ENCODE peak calls at places on chromosomes 16 and 17, in ten cellular contexts. One of them, this sample, is unnamed.

GRCh38 chr16:57128787-57129389 is 36.5 kb downstream of the CPNE2 start:
- DNase-seq in EL: no peak
- DNase-seq in Caki2: no peak
- DNase-seq in omental fat pad: no peak
- DNase-seq in heart left ventricle: no peak
- DNase-seq in GM23338: no peak
- DNase-seq in tibial artery: no peak
- DNase-seq in NCI-H1105: no peak
- DNase-seq in stimulated activated CD8-positive, alpha-beta memory T cell treated with anti-CD3 and anti-CD28 coated beads, Interleukin-4, amount 100 ng/mL, for 1 hour: no peak
- DNase-seq in lower leg skin: no peak
- DNase-seq in this sample: no peak

GRCh38 chr16:11183035-11183812 is 72.8 kb downstream of the SOCS1 start:
- DNase-seq in heart left ventricle: no peak
- DNase-seq in GM23338: peak
- DNase-seq in EL: no peak
- DNase-seq in omental fat pad: no peak
- DNase-seq in NCI-H1105: no peak
- DNase-seq in Caki2: no peak
- DNase-seq in stimulated activated CD8-positive, alpha-beta memory T cell treated with anti-CD3 and anti-CD28 coated beads, Interleukin-4, amount 100 ng/mL, for 1 hour: no peak
- DNase-seq in lower leg skin: no peak
- DNase-seq in tibial artery: no peak
- DNase-seq in this sample: no peak

GRCh38 chr16:79261461-79261860 is 339.1 kb downstream of the MAF start:
- DNase-seq in heart left ventricle: peak
- DNase-seq in omental fat pad: no peak
- DNase-seq in GM23338: peak
- DNase-seq in Caki2: peak
- DNase-seq in stimulated activated CD8-positive, alpha-beta memory T cell treated with anti-CD3 and anti-CD28 coated beads, Interleukin-4, amount 100 ng/mL, for 1 hour: no peak
- DNase-seq in tibial artery: no peak
- DNase-seq in lower leg skin: peak
- DNase-seq in NCI-H1105: no peak
- DNase-seq in EL: no peak
- DNase-seq in this sample: peak

GRCh38 chr17:1229354-1229890 is 40.8 kb upstream of the BHLHA9 start:
- DNase-seq in EL: peak
- DNase-seq in omental fat pad: no peak
- DNase-seq in GM23338: peak
- DNase-seq in NCI-H1105: no peak
- DNase-seq in lower leg skin: peak
- DNase-seq in Caki2: no peak
- DNase-seq in stimulated activated CD8-positive, alpha-beta memory T cell treated with anti-CD3 and anti-CD28 coated beads, Interleukin-4, amount 100 ng/mL, for 1 hour: no peak
- DNase-seq in heart left ventricle: peak
- DNase-seq in tibial artery: peak
- DNase-seq in this sample: peak

GRCh38 chr17:77317091-77317519 is 176.3 kb downstream of the SEC14L1 start:
- DNase-seq in stimulated activated CD8-positive, alpha-beta memory T cell treated with anti-CD3 and anti-CD28 coated beads, Interleukin-4, amount 100 ng/mL, for 1 hour: no peak
- DNase-seq in tibial artery: no peak
- DNase-seq in omental fat pad: no peak
- DNase-seq in EL: no peak
- DNase-seq in heart left ventricle: no peak
- DNase-seq in NCI-H1105: no peak
- DNase-seq in Caki2: peak
- DNase-seq in GM23338: no peak
- DNase-seq in lower leg skin: peak
- DNase-seq in this sample: no peak

GRCh38 chr17:80029235-80029974 is 6.3 kb downstream of the TBC1D16 start:
- DNase-seq in tibial artery: peak
- DNase-seq in Caki2: no peak
- DNase-seq in EL: peak
- DNase-seq in omental fat pad: peak
- DNase-seq in stimulated activated CD8-positive, alpha-beta memory T cell treated with anti-CD3 and anti-CD28 coated beads, Interleukin-4, amount 100 ng/mL, for 1 hour: no peak
- DNase-seq in lower leg skin: peak
- DNase-seq in GM23338: no peak
- DNase-seq in NCI-H1105: no peak
- DNase-seq in heart left ventricle: peak
- DNase-seq in this sample: no peak

GRCh38 chr17:65756760-65757159 is 195.3 kb upstream of the AXIN2 start:
- DNase-seq in GM23338: no peak
- DNase-seq in heart left ventricle: no peak
- DNase-seq in tibial artery: no peak
- DNase-seq in stimulated activated CD8-positive, alpha-beta memory T cell treated with anti-CD3 and anti-CD28 coated beads, Interleukin-4, amount 100 ng/mL, for 1 hour: no peak
- DNase-seq in omental fat pad: no peak
- DNase-seq in Caki2: no peak
- DNase-seq in lower leg skin: no peak
- DNase-seq in NCI-H1105: no peak
- DNase-seq in EL: peak
- DNase-seq in this sample: no peak

GRCh38 chr17:79819085-79819484 is 20.2 kb downstream of the CBX4 start:
- DNase-seq in GM23338: no peak
- DNase-seq in heart left ventricle: no peak
- DNase-seq in lower leg skin: no peak
- DNase-seq in NCI-H1105: no peak
- DNase-seq in Caki2: no peak
- DNase-seq in omental fat pad: no peak
- DNase-seq in stimulated activated CD8-positive, alpha-beta memory T cell treated with anti-CD3 and anti-CD28 coated beads, Interleukin-4, amount 100 ng/mL, for 1 hour: no peak
- DNase-seq in tibial artery: no peak
- DNase-seq in EL: no peak
- DNase-seq in this sample: no peak

GRCh38 chr16:50323335-50324011 is 45.3 kb downstream of the BRD7 start:
- DNase-seq in GM23338: no peak
- DNase-seq in tibial artery: no peak
- DNase-seq in heart left ventricle: no peak
- DNase-seq in NCI-H1105: peak
- DNase-seq in EL: peak
- DNase-seq in stimulated activated CD8-positive, alpha-beta memory T cell treated with anti-CD3 and anti-CD28 coated beads, Interleukin-4, amount 100 ng/mL, for 1 hour: no peak
- DNase-seq in omental fat pad: no peak
- DNase-seq in lower leg skin: no peak
- DNase-seq in Caki2: peak
- DNase-seq in this sample: no peak

GRCh38 chr16:4057439-4057877 is 58.8 kb downstream of the ADCY9 start:
- DNase-seq in EL: peak
- DNase-seq in Caki2: no peak
- DNase-seq in lower leg skin: no peak
- DNase-seq in heart left ventricle: no peak
- DNase-seq in GM23338: no peak
- DNase-seq in tibial artery: no peak
- DNase-seq in NCI-H1105: no peak
- DNase-seq in omental fat pad: no peak
- DNase-seq in stimulated activated CD8-positive, alpha-beta memory T cell treated with anti-CD3 and anti-CD28 coated beads, Interleukin-4, amount 100 ng/mL, for 1 hour: no peak
- DNase-seq in this sample: no peak

GRCh38 chr16:21608647-21609328 is 9.4 kb downstream of the METTL9 start:
- DNase-seq in Caki2: no peak
- DNase-seq in NCI-H1105: no peak
- DNase-seq in EL: no peak
- DNase-seq in GM23338: no peak
- DNase-seq in omental fat pad: no peak
- DNase-seq in stimulated activated CD8-positive, alpha-beta memory T cell treated with anti-CD3 and anti-CD28 coated beads, Interleukin-4, amount 100 ng/mL, for 1 hour: no peak
- DNase-seq in lower leg skin: no peak
- DNase-seq in tibial artery: no peak
- DNase-seq in heart left ventricle: no peak
- DNase-seq in this sample: peak

GRCh38 chr17:16407911-16408588 is 7.3 kb upstream of the TRPV2 start:
- DNase-seq in GM23338: peak
- DNase-seq in stimulated activated CD8-positive, alpha-beta memory T cell treated with anti-CD3 and anti-CD28 coated beads, Interleukin-4, amount 100 ng/mL, for 1 hour: no peak
- DNase-seq in NCI-H1105: peak
- DNase-seq in omental fat pad: peak
- DNase-seq in EL: peak
- DNase-seq in lower leg skin: no peak
- DNase-seq in tibial artery: peak
- DNase-seq in Caki2: no peak
- DNase-seq in heart left ventricle: peak
- DNase-seq in this sample: no peak

GRCh38 chr16:11595908-11596504 is 9.3 kb upstream of the LITAF start:
- DNase-seq in heart left ventricle: no peak
- DNase-seq in GM23338: no peak
- DNase-seq in tibial artery: no peak
- DNase-seq in EL: no peak
- DNase-seq in stimulated activated CD8-positive, alpha-beta memory T cell treated with anti-CD3 and anti-CD28 coated beads, Interleukin-4, amount 100 ng/mL, for 1 hour: no peak
- DNase-seq in Caki2: no peak
- DNase-seq in lower leg skin: no peak
- DNase-seq in NCI-H1105: no peak
- DNase-seq in omental fat pad: no peak
- DNase-seq in this sample: no peak

GRCh38 chr17:58096892-58097291 is 13.7 kb downstream of the DYNLL2 start:
- DNase-seq in EL: no peak
- DNase-seq in GM23338: peak
- DNase-seq in omental fat pad: no peak
- DNase-seq in NCI-H1105: no peak
- DNase-seq in Caki2: no peak
- DNase-seq in lower leg skin: no peak
- DNase-seq in heart left ventricle: no peak
- DNase-seq in stimulated activated CD8-positive, alpha-beta memory T cell treated with anti-CD3 and anti-CD28 coated beads, Interleukin-4, amount 100 ng/mL, for 1 hour: no peak
- DNase-seq in tibial artery: no peak
- DNase-seq in this sample: no peak